ENCODE peak calls at places on chromosomes 1 and 21, in ten cellular contexts. A, K, H, W, I, Q, N, B, M and C are unnamed samples.

GRCh38 chr1:82801151-82801550 is 1000.4 kb downstream of the ADGRL2 start:
- DNase-seq in A (no peak), H (no peak), M (no peak), W (no peak), K (no peak), I (no peak), N (no peak), B (no peak), Q (no peak), C (no peak)

GRCh38 chr1:40663324-40664166 is 1.9 kb downstream of the RIMS3 start:
- DNase-seq in N (no peak), M (no peak), B (no peak), W (no peak), H (no peak), A (no peak), K (no peak), I (no peak), Q (no peak), C (no peak)

GRCh38 chr1:227901906-227902640 is 45.7 kb downstream of the WNT9A start:
- DNase-seq in M (no peak), B (peak), A (peak), W (no peak), I (no peak), Q (no peak), K (no peak), H (peak), N (peak), C (peak)

GRCh38 chr1:9626201-9626608 is 25.3 kb upstream of the PIK3CD start:
- DNase-seq in N (no peak), W (no peak), H (no peak), Q (no peak), A (no peak), M (no peak), K (no peak), I (no peak), B (no peak), C (no peak)

GRCh38 chr1:202349263-202349928 is 897 bp downstream of the PPP1R12B start:
- DNase-seq in B (peak), M (no peak), H (no peak), W (no peak), A (peak), Q (no peak), K (no peak), N (no peak), I (no peak), C (no peak)

GRCh38 chr21:42233067-42233981 is 14.4 kb downstream of the ABCG1 start:
- DNase-seq in N (peak), K (peak), Q (peak), I (peak), B (peak), W (no peak), M (peak), H (no peak), A (peak), C (no peak)

GRCh38 chr1:64038965-64039926 is 164.2 kb upstream of the UBE2U start:
- DNase-seq in H (peak), A (peak), W (no peak), M (no peak), B (peak), K (no peak), Q (peak), I (no peak), N (no peak), C (peak)

GRCh38 chr1:1069061-1069710 is 4.9 kb downstream of the RNF223 start:
- DNase-seq in M (peak), N (peak), A (peak), W (no peak), B (peak), K (peak), H (peak), I (no peak), Q (peak), C (no peak)

GRCh38 chr1:32541064-32541566 is 1.9 kb downstream of the ZBTB8A start:
- DNase-seq in M (no peak), Q (no peak), H (no peak), I (no peak), A (no peak), W (no peak), N (no peak), B (no peak), K (no peak), C (no peak)

GRCh38 chr1:152141971-152142584 is 16.9 kb downstream of the RPTN start:
- DNase-seq in Q (peak), I (no peak), H (peak), B (peak), A (peak), K (no peak), N (peak), W (no peak), M (no peak), C (peak)

GRCh38 chr1:226320930-226321329 is 12.0 kb upstream of the LIN9 start:
- DNase-seq in M (no peak), A (peak), Q (no peak), B (no peak), H (no peak), I (no peak), W (no peak), K (no peak), N (no peak), C (no peak)

DNA sequence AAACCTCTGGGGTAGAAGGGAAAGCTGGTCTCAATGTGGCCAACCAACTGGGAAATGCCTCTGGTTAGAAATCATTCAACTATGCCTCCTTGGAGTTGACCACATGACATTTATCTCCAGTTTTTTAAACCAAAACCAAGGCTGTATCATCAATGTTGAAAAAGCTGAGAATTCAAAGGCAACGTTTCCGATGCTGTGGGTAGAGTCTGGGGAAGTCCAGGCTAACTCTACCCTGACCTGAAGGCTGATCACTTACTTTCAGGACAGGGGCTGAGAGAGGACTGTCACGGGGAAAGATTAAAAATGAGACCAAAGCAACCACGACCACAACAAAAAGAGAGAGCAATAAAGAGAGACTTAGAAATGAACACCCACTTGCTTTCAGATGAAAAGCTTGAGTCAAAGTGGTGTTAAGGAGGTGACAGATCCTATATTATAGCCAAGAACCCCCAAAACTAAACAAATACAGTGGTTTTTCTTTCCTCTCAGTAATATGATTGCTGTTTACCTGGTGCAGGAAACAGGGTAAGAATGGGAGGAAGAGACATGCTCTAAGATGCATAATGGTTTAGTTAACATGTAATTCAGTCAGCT is 90.8 kb upstream of the TNFSF4 start:
- DNase-seq in A (no peak), W (no peak), M (no peak), B (no peak), N (no peak), I (no peak), Q (no peak), K (peak), H (no peak), C (no peak)
- TF ChIP-seq POLR2A in A (no peak), W (no peak), M (no peak), B (no peak), N (no peak), I (no peak), Q (no peak), K (no peak), H (no peak), C (no peak)

GRCh38 chr1:150010388-150011115 is at the start of gene OTUD7B:
- DNase-seq in K (peak), W (peak), A (peak), M (peak), N (peak), Q (peak), B (peak), I (no peak), H (peak), C (peak)
- TF ChIP-seq POLR2A in K (peak), W (peak), A (peak), M (peak), N (peak), Q (peak), B (peak), I (peak), H (no peak), C (peak)

GRCh38 chr1:246724001-246724724 is at the start of gene SCCPDH:
- DNase-seq in M (peak), W (no peak), H (no peak), N (peak), Q (peak), K (peak), A (peak), I (no peak), B (peak), C (peak)
- TF ChIP-seq POLR2A in M (peak), W (no peak), H (no peak), N (no peak), Q (peak), K (peak), A (peak), I (no peak), B (peak), C (peak)

GRCh38 chr1:221271696-221272095 is 392.5 kb downstream of the HLX start:
- DNase-seq in Q (no peak), H (no peak), W (no peak), N (no peak), K (no peak), I (no peak), A (no peak), M (no peak), B (no peak), C (no peak)
- TF ChIP-seq POLR2A in Q (no peak), H (no peak), W (no peak), N (no peak), K (no peak), I (no peak), A (no peak), M (no peak), B (no peak), C (no peak)

DNA sequence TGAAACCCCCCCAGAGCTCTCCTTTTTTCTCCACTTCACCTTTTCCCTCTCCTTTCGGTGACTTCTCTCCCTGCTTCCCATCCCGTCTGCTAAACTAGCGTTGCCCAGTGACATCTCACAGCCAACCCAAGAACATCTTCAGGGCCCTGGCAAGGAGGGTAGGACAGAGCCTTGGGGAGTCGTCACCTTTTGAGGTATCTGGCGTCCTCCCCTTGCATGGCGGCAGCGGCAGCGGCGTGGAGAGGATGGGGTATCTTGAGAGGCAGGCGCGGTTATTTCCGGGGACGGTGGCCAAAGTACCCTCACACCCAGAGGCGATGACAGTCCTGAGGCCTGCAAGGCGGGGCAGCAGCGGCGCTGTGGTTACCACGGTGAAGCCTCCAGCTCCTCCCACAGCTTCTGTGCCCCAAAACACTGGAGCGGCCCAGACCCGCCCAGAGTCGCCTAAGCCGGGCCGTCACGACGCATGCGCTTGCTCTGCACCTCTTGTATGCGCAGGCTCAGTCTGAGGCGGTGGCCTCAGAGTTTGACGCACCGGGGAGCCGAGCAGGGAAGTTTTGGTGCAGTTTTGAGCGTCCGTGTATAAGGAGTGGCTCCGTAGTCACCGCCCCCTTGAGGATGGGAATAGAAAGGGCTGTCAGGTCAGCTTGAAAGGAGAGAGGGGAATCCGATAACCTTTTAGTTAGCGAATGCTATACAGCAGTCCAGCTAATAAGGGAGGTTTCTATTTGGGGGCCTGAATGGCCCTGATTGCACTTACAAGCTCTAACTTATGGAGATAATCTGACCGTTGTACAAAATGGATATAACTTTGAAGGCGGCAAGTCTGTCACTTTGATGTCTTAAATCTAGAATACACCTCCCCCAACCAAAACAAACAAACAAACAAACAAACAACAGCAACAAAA is at the start of gene KIFAP3:
- DNase-seq in I (peak), B (peak), K (peak), A (peak), Q (peak), H (peak), M (peak), N (peak), W (peak), C (peak)
- TF ChIP-seq POLR2A in I (peak), B (peak), K (no peak), A (peak), Q (peak), H (no peak), M (peak), N (peak), W (peak), C (peak)

DNA sequence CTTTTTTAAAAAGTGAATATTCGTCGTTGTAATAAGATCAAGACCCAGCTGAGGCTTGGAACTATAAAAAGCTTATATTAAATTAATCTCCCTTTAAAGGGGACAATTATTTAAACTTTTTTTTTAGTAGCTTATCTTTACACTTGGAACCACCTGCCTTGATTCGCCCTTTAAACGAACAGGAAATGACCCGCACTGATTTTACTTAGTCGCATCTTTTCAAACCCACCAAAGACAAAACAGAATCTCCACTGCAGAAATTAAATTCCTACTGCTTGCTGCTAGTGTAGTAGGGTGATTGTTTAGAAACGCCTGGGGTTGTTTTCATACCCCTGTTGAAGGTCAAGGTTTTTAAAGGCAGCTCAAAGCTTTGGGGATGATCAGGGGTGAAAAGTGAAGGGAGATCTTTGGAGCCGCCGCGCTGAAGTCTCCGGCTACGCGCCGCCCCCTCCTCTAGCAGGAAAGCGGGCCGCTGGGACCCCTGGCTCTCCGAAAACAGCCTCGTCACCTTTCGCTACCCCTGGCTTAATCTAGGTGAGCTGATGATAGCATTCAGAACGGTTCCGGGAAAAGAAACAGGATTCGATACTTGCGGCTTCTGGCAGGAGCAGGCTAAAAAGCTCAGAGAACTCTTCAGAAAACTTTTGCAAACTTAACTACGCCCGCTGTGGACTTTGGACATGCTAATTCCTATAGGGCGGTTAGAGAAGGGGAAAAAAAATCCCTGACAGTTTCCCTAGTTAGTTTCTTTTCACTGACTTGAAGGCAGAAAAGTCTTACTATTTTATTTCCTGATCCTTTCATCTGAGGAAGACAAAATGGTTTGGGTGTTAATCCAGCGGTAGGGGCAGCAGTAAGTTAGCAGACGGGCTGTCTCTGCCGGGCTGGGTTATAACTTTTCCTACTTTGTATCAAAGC is 163.2 kb downstream of the RUNX1 start:
- DNase-seq in W (no peak), K (no peak), A (no peak), M (peak), I (peak), H (no peak), B (no peak), Q (peak), N (peak), C (no peak)
- TF ChIP-seq POLR2A in W (no peak), K (no peak), A (no peak), M (peak), I (no peak), H (no peak), B (peak), Q (no peak), N (no peak), C (no peak)

GRCh38 chr21:46323710-46324389 is at the start of the genes C21orf58 and PCNT:
- DNase-seq in W (peak), I (peak), B (peak), K (peak), H (peak), A (peak), N (peak), M (peak), Q (peak), C (peak)
- TF ChIP-seq POLR2A in W (no peak), I (no peak), B (peak), K (peak), H (peak), A (peak), N (no peak), M (peak), Q (peak), C (peak)

DNA sequence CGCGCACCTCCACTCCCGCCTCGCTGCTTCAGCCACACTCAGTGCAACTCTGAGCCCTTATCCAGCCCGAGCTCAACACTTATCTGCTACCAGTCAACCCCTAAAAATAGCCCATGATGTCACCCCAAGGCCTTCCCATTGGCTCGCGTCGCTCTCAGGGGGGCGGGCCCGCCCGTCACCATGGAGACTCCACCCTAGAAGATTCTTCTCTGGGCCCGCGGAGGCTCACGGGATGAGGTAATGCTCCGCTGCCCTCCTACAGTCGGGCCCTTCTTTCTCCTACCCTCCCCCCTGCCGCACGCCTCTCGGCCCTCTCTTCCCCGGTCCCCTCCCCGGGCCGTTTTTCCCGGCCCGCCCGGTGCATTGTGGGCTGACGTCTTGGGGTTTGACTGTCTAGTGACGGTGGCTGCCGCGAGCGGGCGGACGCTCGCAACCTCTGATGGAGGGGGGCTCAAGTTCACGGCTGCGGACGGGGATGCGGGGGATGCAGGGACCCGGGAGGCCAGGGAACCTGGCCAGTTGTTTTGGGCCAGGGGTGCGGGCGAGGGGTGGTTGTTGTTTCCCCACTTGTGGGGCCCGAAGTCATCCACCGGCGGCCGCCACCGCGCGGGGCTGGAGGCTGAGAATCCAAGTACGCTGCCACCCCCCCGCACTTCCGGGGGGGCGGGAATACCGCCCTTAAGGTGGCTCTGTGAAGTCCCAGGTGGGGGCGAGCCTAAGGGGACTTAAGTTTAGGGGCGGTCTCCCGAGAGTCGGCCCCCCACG is at the start of gene JUN:
- DNase-seq in B (peak), Q (peak), A (peak), H (peak), N (peak), M (peak), I (peak), K (peak), W (peak), C (peak)
- TF ChIP-seq POLR2A in B (peak), Q (peak), A (peak), H (peak), N (peak), M (peak), I (peak), K (peak), W (peak), C (peak)

GRCh38 chr1:113904674-113905434 is at the start of the genes AP4B1 and DCLRE1B:
- DNase-seq in W (peak), K (peak), B (peak), M (peak), I (peak), N (peak), H (peak), A (peak), Q (peak), C (peak)
- TF ChIP-seq POLR2A in W (peak), K (peak), B (peak), M (peak), I (peak), N (peak), H (peak), A (peak), Q (peak), C (peak)

DNA sequence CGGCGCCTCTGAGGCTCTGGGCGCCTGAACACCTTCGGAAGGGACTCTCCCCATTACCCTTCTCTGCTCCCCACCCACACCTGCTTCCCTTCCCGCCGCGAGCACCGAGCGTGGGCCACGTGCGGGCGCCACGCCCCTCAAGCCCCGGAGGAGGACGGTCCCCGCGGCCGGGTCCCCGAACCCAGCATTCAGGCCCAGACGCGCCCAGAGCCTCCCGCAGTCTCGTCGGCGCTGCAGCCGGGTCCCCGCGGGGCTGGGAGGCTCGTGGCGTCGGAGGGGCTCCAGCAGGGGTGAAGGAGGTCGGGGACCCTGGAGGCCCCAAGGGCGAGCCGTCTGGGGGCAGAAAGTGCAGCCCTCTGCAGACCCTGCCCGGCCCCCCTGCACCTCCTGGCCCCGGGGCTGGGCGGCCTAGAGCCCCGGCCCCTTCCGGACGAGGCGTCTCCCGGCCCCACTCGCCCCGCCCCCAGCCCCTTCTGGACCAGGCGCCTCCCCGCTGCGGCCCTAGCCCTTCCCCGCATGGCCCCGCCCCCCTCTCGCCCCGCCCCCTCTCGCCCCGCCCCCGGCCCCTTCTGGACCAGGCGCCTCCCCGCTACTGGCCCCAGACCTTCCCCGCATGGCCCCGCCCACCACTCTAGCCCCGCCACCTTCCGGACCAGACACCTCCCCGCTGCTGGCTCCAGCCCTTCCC is 378 bp upstream of the SMIM1 start:
- DNase-seq in N (peak), Q (peak), I (peak), W (peak), H (peak), M (peak), A (peak), K (peak), B (peak), C (no peak)
- TF ChIP-seq POLR2A in N (peak), Q (peak), I (peak), W (no peak), H (no peak), M (no peak), A (no peak), K (no peak), B (no peak), C (no peak)